ENCODE peak calls at places on chromosomes 11 and 22, in six cellular contexts. U is IMR-90, H is H1, G is neuronal stem cell, Y is H9, A is mesenchymal stem cell. Q is an unnamed sample.

GRCh38 chr11:129853508-129854228 is 38.0 kb downstream of the TMEM45B start:
- DNase-seq in U (peak), A (peak), G (no peak), Y (no peak), H (no peak), Q (peak)

GRCh38 chr11:66251811-66252210 is 16.6 kb upstream of the RAB1B start:
- DNase-seq in H (no peak), A (no peak), U (no peak), Y (no peak), G (no peak), Q (no peak)

GRCh38 chr11:44747339-44747738 is 20.6 kb downstream of the TSPAN18 start:
- DNase-seq in H (no peak), G (no peak), A (no peak), U (peak), Y (peak), Q (no peak)

GRCh38 chr11:46977038-46977818 is 40.7 kb downstream of the CSTPP1 start:
- DNase-seq in A (peak), Y (peak), U (no peak), H (no peak), G (peak), Q (peak)

GRCh38 chr22:36225333-36225922 is 13.9 kb downstream of the APOL2 start:
- DNase-seq in U (no peak), G (no peak), Y (no peak), H (no peak), A (no peak), Q (no peak)

GRCh38 chr11:31150011-31150410 is 219.5 kb downstream of the DCDC1 start:
- DNase-seq in G (no peak), A (no peak), Y (no peak), H (no peak), U (no peak), Q (no peak)

GRCh38 chr11:132962026-132962425 is 570.3 kb downstream of the OPCML start:
- DNase-seq in G (no peak), Y (no peak), A (no peak), H (no peak), U (peak), Q (no peak)

GRCh38 chr11:66413167-66413566 is 7.7 kb upstream of the NPAS4 start:
- DNase-seq in U (no peak), Y (no peak), H (no peak), G (no peak), A (no peak), Q (no peak)

GRCh38 chr11:111269146-111269868 is 23.8 kb downstream of the POU2AF2 start:
- DNase-seq in U (no peak), G (peak), H (no peak), Y (no peak), A (no peak), Q (no peak)

GRCh38 chr11:76577921-76578654 is 92.5 kb downstream of the LRRC32 start:
- DNase-seq in H (no peak), G (no peak), Y (no peak), A (no peak), U (no peak), Q (peak)

GRCh38 chr11:75582935-75583709 is 21.1 kb downstream of the SERPINH1 start:
- DNase-seq in H (peak), A (peak), U (peak), G (peak), Y (peak), Q (no peak)

GRCh38 chr11:120302001-120302805 is 22.9 kb upstream of the TLCD5 start:
- DNase-seq in A (no peak), G (no peak), H (no peak), U (no peak), Y (no peak), Q (peak)

GRCh38 chr11:113401718-113402117 is 14.1 kb downstream of the ANKK1 start:
- DNase-seq in U (no peak), Y (no peak), G (no peak), A (no peak), H (no peak), Q (no peak)

GRCh38 chr22:19059481-19060278 is 62.5 kb downstream of the DGCR2 start:
- DNase-seq in H (no peak), U (no peak), Y (no peak), G (no peak), A (no peak), Q (no peak)

GRCh38 chr11:35236667-35237003 is 97.7 kb downstream of the CD44 start:
- DNase-seq in U (peak), H (no peak), Y (no peak), A (peak), G (no peak), Q (no peak)

GRCh38 chr11:2951235-2952110 is 22.3 kb upstream of the PHLDA2 start:
- DNase-seq in G (no peak), U (peak), H (no peak), Y (no peak), A (peak), Q (no peak)

GRCh38 chr11:62556872-62557631 is 10.4 kb upstream of the AHNAK start:
- DNase-seq in Y (no peak), A (no peak), U (peak), G (no peak), H (no peak), Q (no peak)

GRCh38 chr11:125170001-125170405 is 5.5 kb downstream of the PKNOX2 start:
- DNase-seq in A (no peak), H (no peak), Y (no peak), U (peak), G (no peak), Q (no peak)

GRCh38 chr22:25388866-25389540 is 169.6 kb downstream of the CRYBB2 start:
- DNase-seq in A (no peak), H (peak), G (no peak), U (no peak), Y (no peak), Q (no peak)

GRCh38 chr11:33448461-33449130 is 191.4 kb downstream of the HIPK3 start:
- DNase-seq in G (no peak), Y (no peak), H (no peak), A (no peak), U (peak), Q (no peak)

GRCh38 chr11:12232819-12233601 is 122.6 kb downstream of the MICAL2 start:
- DNase-seq in Y (no peak), U (peak), H (no peak), G (no peak), A (peak), Q (peak)

GRCh38 chr11:72038491-72038890 is 39.8 kb downstream of the IL18BP start:
- DNase-seq in A (peak), U (peak), Y (no peak), G (no peak), H (no peak), Q (no peak)

GRCh38 chr11:111749646-111750045 is 16.5 kb downstream of the PPP2R1B start:
- DNase-seq in G (no peak), H (no peak), Y (no peak), U (no peak), A (no peak), Q (no peak)

GRCh38 chr11:103662880-103663279 is 373.6 kb upstream of the DDI1 start:
- DNase-seq in H (no peak), U (peak), G (no peak), Y (no peak), A (peak), Q (no peak)

GRCh38 chr11:86201371-86201770 is 43.2 kb upstream of the EED start:
- DNase-seq in A (no peak), G (no peak), Y (no peak), H (no peak), U (no peak), Q (no peak)

DNA sequence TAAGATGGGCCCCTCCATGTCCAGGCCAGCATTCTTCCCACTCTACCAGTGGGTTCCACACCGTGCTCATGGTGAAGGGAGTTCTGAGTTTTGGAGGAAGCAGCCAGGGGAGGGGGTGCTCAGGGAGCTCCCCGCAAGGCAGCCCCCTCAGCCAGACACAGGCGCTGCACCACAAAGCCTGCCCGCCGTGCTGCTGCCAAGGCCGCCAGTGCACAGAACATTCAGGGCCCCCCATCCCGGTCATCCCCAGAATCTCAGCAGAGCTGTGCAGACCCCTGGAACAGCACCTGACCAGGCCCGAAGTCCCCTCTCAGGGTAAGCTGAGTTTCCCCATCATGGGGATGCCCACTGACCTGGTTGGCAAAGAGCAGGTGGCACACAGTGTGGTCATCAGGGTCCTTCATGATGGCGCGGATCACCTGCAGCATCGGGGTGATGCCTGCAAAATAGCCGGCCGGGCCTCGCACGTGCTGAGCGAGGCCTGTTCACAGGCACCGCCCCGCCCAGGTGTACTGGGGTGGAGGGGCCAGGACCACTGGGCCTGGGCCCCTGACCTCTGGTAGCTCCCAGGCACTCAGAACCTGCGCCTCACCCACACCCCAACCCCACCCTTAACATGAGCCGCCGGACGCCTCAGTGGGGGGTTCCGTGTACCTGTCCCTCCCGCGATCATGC is 12.4 kb upstream of the POLDIP3 start:
- DNase-seq in G (no peak), H (no peak), Y (no peak), A (no peak), U (no peak), Q (no peak)
- H3K18ac ChIP-seq in G (no peak), H (no peak), Y (no peak), A (no peak), U (no peak), Q (no peak)

GRCh38 chr11:70863186-70863585 is 389.2 kb downstream of the SHANK2 start:
- DNase-seq in U (no peak), H (no peak), A (no peak), Y (no peak), G (no peak), Q (no peak)

GRCh38 chr11:70862093-70862492 is 390.3 kb downstream of the SHANK2 start:
- DNase-seq in H (no peak), U (no peak), G (no peak), Y (no peak), A (no peak), Q (no peak)

GRCh38 chr11:70861534-70861933 is 390.8 kb downstream of the SHANK2 start:
- DNase-seq in U (no peak), Y (no peak), G (peak), H (no peak), A (no peak), Q (no peak)

GRCh38 chr11:70865356-70865755 is 387.0 kb downstream of the SHANK2 start:
- DNase-seq in H (no peak), G (no peak), Y (no peak), A (no peak), U (no peak), Q (no peak)

DNA sequence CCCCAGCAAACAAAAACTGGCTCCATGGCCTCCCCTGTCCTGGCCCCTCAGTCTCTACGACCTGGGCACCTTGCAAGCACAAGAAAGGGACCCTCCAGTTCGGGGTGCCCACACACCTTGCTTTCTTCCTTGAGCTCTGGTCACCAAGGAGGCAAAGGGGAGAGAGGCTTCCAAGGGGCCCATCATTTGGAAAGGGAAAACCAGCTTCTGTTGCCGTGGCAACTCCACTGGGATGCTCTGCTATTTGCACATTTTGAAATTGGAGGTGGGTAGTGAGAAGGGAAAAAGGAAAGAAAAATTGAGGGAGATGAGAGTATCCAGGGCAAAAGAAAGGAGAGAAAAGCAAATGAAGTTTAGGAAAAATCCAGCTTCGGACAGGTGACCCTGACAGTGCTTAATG is 388.4 kb downstream of the SHANK2 start:
- DNase-seq in A (no peak), Y (no peak), U (no peak), H (no peak), G (no peak), Q (no peak)
- H3K14ac ChIP-seq in A (no peak), Y (no peak), U (no peak), H (no peak), G (no peak), Q (no peak)

GRCh38 chr22:44999687-45000086 is 10.1 kb downstream of the PHF21B start:
- DNase-seq in H (no peak), Y (no peak), A (no peak), G (no peak), U (no peak), Q (no peak)
- H3K4ac ChIP-seq in H (no peak), Y (no peak), A (no peak), G (no peak), U (no peak), Q (no peak)

DNA sequence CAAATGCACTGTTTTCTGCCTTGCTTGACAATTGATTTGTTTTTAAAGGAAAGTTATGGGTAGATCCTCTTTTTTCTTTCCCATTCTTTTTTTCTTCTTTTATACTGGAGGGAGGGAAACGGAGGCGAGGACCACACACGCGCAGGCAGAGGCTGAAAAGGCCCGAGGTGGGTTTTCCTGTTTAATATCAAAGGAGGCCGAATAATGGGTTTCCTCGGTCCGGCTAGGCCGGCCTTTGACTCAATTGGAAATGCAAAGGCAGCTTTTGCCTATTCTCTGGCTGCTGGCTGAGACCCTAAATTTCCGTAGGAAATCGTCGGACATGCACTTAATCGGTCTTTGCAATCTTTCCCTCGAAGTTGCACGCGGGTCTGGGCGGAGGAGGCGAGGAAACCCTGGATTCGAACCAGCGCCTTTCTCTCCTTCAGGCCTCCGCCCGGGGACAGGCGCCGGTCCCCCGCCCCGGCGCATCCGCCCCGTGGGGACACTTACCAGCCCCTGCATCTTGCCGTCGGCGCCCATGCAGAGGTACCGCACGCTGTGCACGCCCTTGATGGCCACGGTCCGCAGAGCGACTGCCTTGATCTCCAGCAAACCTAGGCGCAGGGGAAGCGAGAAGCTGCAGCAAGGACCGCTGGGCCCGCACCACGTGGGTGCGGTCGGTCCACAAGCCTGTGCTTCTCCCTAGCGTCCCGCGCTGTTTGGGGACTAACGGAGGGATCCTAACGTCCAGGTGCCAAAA is 882 bp downstream of the FGF19 start:
- DNase-seq in H (peak), Y (peak), G (no peak), A (peak), U (no peak), Q (no peak)
- H3K18ac ChIP-seq in H (peak), Y (peak), G (peak), A (no peak), U (no peak), Q (no peak)

GRCh38 chr11:23674866-23675265 is 814.6 kb upstream of the CCDC179 start:
- DNase-seq in U (no peak), G (no peak), H (no peak), A (no peak), Y (no peak), Q (no peak)
- H3K14ac ChIP-seq in U (no peak), G (no peak), H (no peak), A (no peak), Y (no peak), Q (no peak)

GRCh38 chr11:116975661-116976060 is 122.6 kb downstream of the SIK3 start:
- DNase-seq in H (no peak), U (no peak), Y (no peak), A (no peak), G (no peak), Q (no peak)

GRCh38 chr11:116972692-116973091 is 125.5 kb downstream of the SIK3 start:
- DNase-seq in H (no peak), U (no peak), A (no peak), G (no peak), Y (no peak), Q (no peak)

GRCh38 chr11:116973270-116973669 is 125.0 kb downstream of the SIK3 start:
- DNase-seq in H (no peak), G (no peak), U (no peak), A (no peak), Y (no peak), Q (no peak)

GRCh38 chr11:116969694-116970093 is 128.5 kb downstream of the SIK3 start:
- DNase-seq in U (no peak), G (no peak), H (no peak), Y (no peak), A (no peak), Q (no peak)

DNA sequence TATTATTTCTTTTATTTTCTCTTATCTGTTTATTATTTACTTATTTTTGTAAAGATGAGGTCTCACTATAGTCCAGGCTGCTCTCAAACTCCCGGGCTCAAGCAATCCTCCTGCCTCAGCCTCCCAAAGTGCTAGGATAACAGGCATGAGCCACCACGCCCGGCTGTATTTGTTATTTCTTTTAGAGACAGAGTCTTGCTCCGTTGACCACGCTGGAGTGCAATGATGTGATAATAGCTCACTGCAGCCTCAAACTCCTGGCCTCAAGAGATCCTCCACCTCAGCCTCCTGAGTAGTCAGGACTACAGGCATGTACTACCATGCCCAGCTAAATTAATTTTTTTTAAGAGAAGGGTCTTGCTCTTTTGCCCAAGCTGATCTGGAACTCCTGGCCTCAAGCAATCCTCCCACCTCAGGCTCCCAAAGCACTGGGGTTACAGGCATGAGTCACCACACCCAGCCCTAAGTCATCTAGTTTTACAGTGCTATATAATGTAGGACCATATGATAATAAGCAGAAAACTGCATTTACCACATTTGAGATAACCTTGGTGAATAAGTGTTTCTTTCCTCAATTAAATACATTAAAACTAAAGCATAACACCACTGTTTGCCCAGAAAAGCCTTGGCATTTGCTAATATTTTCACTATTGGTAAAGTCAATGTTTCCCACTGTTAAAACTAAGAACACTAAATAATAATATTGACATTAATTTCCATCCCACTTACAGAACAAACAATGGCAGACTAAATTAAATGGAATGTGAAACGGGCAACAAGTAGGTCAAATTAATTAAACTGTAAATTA is 127.5 kb downstream of the SIK3 start:
- DNase-seq in G (no peak), H (no peak), A (peak), Y (no peak), U (peak), Q (no peak)
- H3K4ac ChIP-seq in G (no peak), H (no peak), A (no peak), Y (no peak), U (no peak), Q (no peak)

Q was measured in trophoblast cell.